ENCODE peak calls at places on chromosomes 3 and 15, in seven cellular contexts. Y is uterus, D is endothelial cell of umbilical vein, F is tibial nerve, W is adrenal gland, J is IMR-90, B is stomach. H is an unnamed sample. For H3K36me3, the result is how much of the 10 kb centered on the place peaks cover.

GRCh38 chr3:172595648-172596393 is 72.6 kb upstream of the TNFSF10 start:
- DNase-seq in B (peak), F (peak), W (no peak), D (peak), Y (no peak), J (peak), H (no peak)

GRCh38 chr15:78004919-78005634 is 72.4 kb downstream of the TBC1D2B start:
- DNase-seq in J (peak), W (peak), D (peak), F (peak), Y (peak), B (peak), H (peak)

GRCh38 chr3:112303811-112304325 is 9.9 kb upstream of the SLC9C1 start:
- DNase-seq in F (no peak), B (no peak), J (peak), D (peak), W (peak), Y (peak), H (peak)

GRCh38 chr3:192819001-192819569 is 91.7 kb upstream of the FGF12 start:
- DNase-seq in F (no peak), B (no peak), D (peak), W (peak), Y (no peak), J (peak), H (peak)

GRCh38 chr15:80545078-80545477 is 140.9 kb downstream of the ARNT2 start:
- DNase-seq in J (no peak), Y (no peak), D (no peak), F (no peak), B (no peak), W (no peak), H (peak)

GRCh38 chr3:185699927-185700326 is 113.8 kb downstream of the SENP2 start:
- DNase-seq in W (no peak), J (no peak), F (no peak), D (no peak), Y (no peak), B (no peak), H (no peak)

GRCh38 chr3:8482263-8482662 is 19.4 kb upstream of the LMCD1 start:
- DNase-seq in D (peak), W (no peak), Y (no peak), F (no peak), J (no peak), B (no peak), H (no peak)

GRCh38 chr15:68055224-68055705 is 1.1 kb downstream of the PIAS1 start:
- DNase-seq in B (no peak), W (peak), Y (no peak), F (peak), J (peak), D (peak), H (peak)

GRCh38 chr3:187017511-187018230 is 87.3 kb downstream of the ST6GAL1 start:
- DNase-seq in D (peak), J (no peak), Y (no peak), B (no peak), F (no peak), W (no peak), H (peak)

GRCh38 chr3:133112666-133113065 is 74.5 kb downstream of the TMEM108 start:
- DNase-seq in F (no peak), J (peak), Y (no peak), B (no peak), W (no peak), D (no peak), H (no peak)

GRCh38 chr3:27535809-27536392 is 51.7 kb upstream of the SLC4A7 start:
- DNase-seq in B (no peak), F (no peak), J (peak), W (no peak), Y (no peak), D (no peak), H (no peak)

GRCh38 chr3:111621535-111621934 is 26.4 kb upstream of the ZBED2 start:
- DNase-seq in F (no peak), B (no peak), J (no peak), W (no peak), D (peak), Y (no peak), H (peak)

GRCh38 chr3:7388026-7388425 is 527.1 kb downstream of the GRM7 start:
- DNase-seq in F (no peak), D (peak), W (no peak), B (no peak), J (no peak), Y (no peak), H (no peak)

GRCh38 chr3:175434591-175434990 is 575.5 kb downstream of the NAALADL2 start:
- DNase-seq in Y (no peak), D (no peak), B (no peak), J (peak), F (no peak), W (no peak), H (no peak)

GRCh38 chr15:70853270-70853854 is 595 bp downstream of the LARP6 start:
- DNase-seq in W (peak), F (peak), D (peak), J (peak), B (no peak), Y (peak), H (peak)

GRCh38 chr15:68983821-68984517 is 30.5 kb upstream of the NOX5 start:
- DNase-seq in F (no peak), W (no peak), J (peak), D (no peak), Y (no peak), B (no peak), H (peak)

GRCh38 chr3:8837172-8837571 is 67.8 kb upstream of the OXTR start:
- DNase-seq in J (peak), W (no peak), D (no peak), F (no peak), Y (no peak), B (no peak), H (no peak)

GRCh38 chr15:87609474-87609873 is 647.1 kb downstream of the NTRK3 start:
- DNase-seq in W (no peak), J (peak), D (peak), F (no peak), B (no peak), Y (no peak), H (no peak)

GRCh38 chr3:64385256-64385655 is 160.0 kb upstream of the PRICKLE2 start:
- DNase-seq in J (no peak), Y (no peak), W (no peak), F (no peak), B (no peak), D (no peak), H (no peak)

GRCh38 chr15:71043373-71043772 is 71.9 kb upstream of the THSD4 start:
- DNase-seq in J (peak), W (no peak), B (no peak), Y (peak), F (no peak), D (no peak), H (no peak)

GRCh38 chr3:150249776-150250175 is 158.3 kb upstream of the TSC22D2 start:
- DNase-seq in J (no peak), W (no peak), B (no peak), D (no peak), Y (no peak), F (no peak), H (no peak)

GRCh38 chr3:177051419-177051818 is 145.9 kb downstream of the TBL1XR1 start:
- DNase-seq in F (no peak), B (no peak), Y (no peak), D (peak), W (no peak), J (no peak), H (no peak)

GRCh38 chr3:170003881-170004356 is 33.9 kb upstream of the GPR160 start:
- DNase-seq in Y (no peak), D (peak), F (no peak), W (peak), J (no peak), B (no peak), H (no peak)

GRCh38 chr3:133561682-133562081 is 11.8 kb upstream of the CDV3 start:
- DNase-seq in Y (no peak), D (no peak), F (no peak), J (no peak), W (no peak), B (no peak), H (no peak)

GRCh38 chr3:192651854-192652510 is 75.4 kb downstream of the FGF12 start:
- DNase-seq in B (no peak), W (no peak), J (no peak), D (no peak), F (no peak), Y (no peak), H (no peak)

GRCh38 chr3:2485027-2485375 is 386.3 kb downstream of the CNTN4 start:
- DNase-seq in F (no peak), B (no peak), W (no peak), J (no peak), Y (no peak), D (no peak), H (no peak)

DNA sequence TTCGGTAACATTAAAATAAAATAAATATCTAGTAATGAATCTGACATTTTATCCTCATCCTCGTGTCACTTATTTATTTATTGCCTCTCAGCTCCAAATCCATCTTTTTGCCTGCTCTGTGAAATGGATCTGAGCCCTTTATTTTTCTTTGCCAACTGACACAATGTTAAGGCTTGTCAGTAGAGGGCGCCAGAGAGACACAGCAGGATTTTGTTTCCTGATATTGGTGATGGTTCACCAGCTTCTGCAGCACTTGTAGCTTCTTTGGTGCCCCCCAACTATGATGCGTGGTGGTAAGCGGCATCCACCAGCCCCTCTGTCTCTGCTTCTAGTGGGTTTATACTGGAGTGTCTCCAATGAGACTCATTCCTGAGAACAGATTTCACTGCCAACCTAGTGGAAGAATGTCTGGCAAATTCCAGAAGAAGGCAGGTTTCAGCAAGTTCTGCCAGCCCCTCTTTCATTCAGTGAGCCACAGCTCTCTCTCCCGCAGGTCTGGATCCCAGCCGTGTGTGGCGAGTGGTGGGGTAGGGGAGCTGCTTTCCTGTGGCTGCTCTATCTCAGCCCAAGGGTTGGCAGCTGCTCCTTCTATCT is 472.0 kb upstream of the FRG2C start:
- DNase-seq in D (peak), Y (no peak), J (peak), W (peak), B (peak), F (peak), H (peak)
- TF ChIP-seq POLR2A in D (no peak), Y (no peak), J (no peak), W (no peak), B (no peak), F (no peak), H (no peak)

GRCh38 chr15:22903961-22904534 is 65.6 kb downstream of the NIPA2 start:
- DNase-seq in J (no peak), Y (no peak), F (no peak), W (no peak), D (no peak), B (peak), H (no peak)
- H3K36me3 ChIP-seq in J (half or more), Y (under half), F (under half), W (half or more), D (under half), B (half or more), H (half or more)

DNA sequence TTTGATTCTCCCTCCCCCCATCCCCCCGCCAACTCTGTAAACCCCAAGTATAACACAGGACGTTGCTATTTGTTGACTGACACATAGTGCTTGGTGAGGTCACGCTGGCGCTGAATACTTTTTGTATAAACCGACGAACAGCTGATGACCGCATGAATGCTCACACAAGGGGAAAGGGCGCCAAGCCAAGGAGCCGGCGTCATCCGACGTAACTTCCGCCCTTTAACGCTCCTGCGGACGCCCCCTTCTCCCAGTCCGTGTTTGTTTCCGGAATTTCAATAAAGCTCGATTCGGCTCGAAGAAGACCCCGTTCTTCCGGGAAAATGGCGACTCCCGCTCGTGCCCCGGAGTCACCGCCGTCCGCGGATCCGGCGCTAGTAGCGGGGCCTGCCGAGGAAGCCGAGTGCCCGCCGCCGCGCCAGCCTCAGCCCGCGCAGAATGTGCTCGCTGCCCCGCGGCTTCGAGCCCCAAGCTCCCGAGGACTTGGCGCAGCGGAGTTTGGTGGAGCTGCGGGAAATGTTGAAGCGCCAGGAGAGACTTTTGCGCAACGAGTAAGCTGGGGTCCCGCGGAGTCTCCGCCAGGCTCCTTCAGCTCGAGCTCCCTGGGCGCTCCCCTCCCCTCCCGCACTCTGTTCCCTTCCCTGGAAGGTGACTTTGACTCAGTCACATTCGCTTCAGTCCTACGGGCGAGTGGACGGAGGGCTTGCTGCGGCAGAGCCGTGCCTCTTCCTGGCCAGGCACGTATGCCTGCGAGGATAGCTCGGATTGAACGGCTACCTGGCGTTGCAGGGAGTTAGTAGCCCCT is at the start of gene POLR2M:
- DNase-seq in D (peak), Y (peak), F (peak), W (peak), J (peak), B (peak), H (peak)
- TF ChIP-seq POLR2A in D (peak), Y (peak), F (peak), W (peak), J (peak), B (peak), H (peak)

GRCh38 chr3:16385151-16385550 is 120.1 kb downstream of the OXNAD1 start:
- DNase-seq in Y (no peak), D (no peak), J (peak), B (no peak), F (no peak), W (no peak), H (no peak)

GRCh38 chr3:16390581-16390980 is 122.9 kb downstream of the RFTN1 start:
- DNase-seq in B (no peak), J (no peak), F (no peak), Y (no peak), D (no peak), W (no peak), H (no peak)

GRCh38 chr3:16386536-16386935 is 121.5 kb downstream of the OXNAD1 start:
- DNase-seq in F (no peak), W (no peak), Y (no peak), D (no peak), B (no peak), J (no peak), H (no peak)

GRCh38 chr3:16391936-16392536 is 121.5 kb downstream of the RFTN1 start:
- DNase-seq in J (no peak), Y (peak), F (no peak), B (no peak), D (no peak), W (no peak), H (no peak)

GRCh38 chr3:16388850-16389411 is 123.9 kb downstream of the OXNAD1 start:
- DNase-seq in J (peak), W (no peak), Y (no peak), D (no peak), F (no peak), B (no peak), H (no peak)
- H3K36me3 ChIP-seq in J (under half), W (under half), Y (under half), D (under half), F (under half), B (under half), H (under half)

GRCh38 chr3:194673761-194674160 is 1.8 kb upstream of the LSG1 start:
- DNase-seq in B (no peak), D (no peak), W (no peak), Y (no peak), J (no peak), F (no peak), H (no peak)

GRCh38 chr3:194675081-194675640 is 3.2 kb upstream of the LSG1 start:
- DNase-seq in B (no peak), D (no peak), Y (no peak), W (no peak), J (no peak), F (no peak), H (no peak)

GRCh38 chr3:194671511-194671899 is 486 bp downstream of the LSG1 start:
- DNase-seq in B (no peak), Y (no peak), J (peak), W (no peak), F (no peak), D (peak), H (no peak)

GRCh38 chr3:194672876-194673275 is 885 bp upstream of the LSG1 start:
- DNase-seq in J (no peak), B (no peak), F (no peak), Y (no peak), D (no peak), W (no peak), H (no peak)

GRCh38 chr3:194671900-194672808 is at the start of gene LSG1:
- DNase-seq in J (peak), W (peak), D (peak), F (peak), Y (peak), B (peak), H (peak)
- TF ChIP-seq POLR2A in J (peak), W (peak), D (peak), F (no peak), Y (no peak), B (no peak), H (peak)

GRCh38 chr3:100348727-100349126 is 14.2 kb downstream of the NIT2 start:
- DNase-seq in Y (no peak), J (no peak), F (no peak), W (no peak), D (no peak), B (no peak), H (no peak)
- H3K36me3 ChIP-seq in Y (under half), J (under half), F (under half), W (under half), D (under half), B (half or more), H (under half)

GRCh38 chr15:86522721-86523120 is 443.1 kb downstream of the AGBL1 start:
- DNase-seq in J (no peak), D (no peak), F (no peak), B (no peak), Y (no peak), W (no peak), H (no peak)
- TF ChIP-seq POLR2A in J (no peak), D (no peak), F (no peak), B (no peak), Y (no peak), W (no peak), H (no peak)

GRCh38 chr3:58105196-58105595 is 97.0 kb downstream of the FLNB start:
- DNase-seq in W (no peak), F (no peak), Y (no peak), B (no peak), D (no peak), J (no peak), H (no peak)
- H3K36me3 ChIP-seq in W (under half), F (under half), Y (under half), B (half or more), D (half or more), J (half or more), H (under half)

GRCh38 chr3:33273628-33274027 is 3.6 kb upstream of the FBXL2 start:
- DNase-seq in Y (no peak), W (no peak), D (no peak), F (no peak), J (no peak), B (no peak), H (no peak)

GRCh38 chr3:33278106-33278672 is 947 bp downstream of the FBXL2 start:
- DNase-seq in Y (no peak), D (peak), B (no peak), J (no peak), W (no peak), F (no peak), H (peak)

GRCh38 chr3:33277193-33277882 is at the start of gene FBXL2:
- DNase-seq in W (peak), B (peak), J (peak), D (peak), Y (peak), F (peak), H (peak)
- TF ChIP-seq POLR2A in W (peak), B (no peak), J (no peak), D (peak), Y (no peak), F (no peak), H (peak)

DNA sequence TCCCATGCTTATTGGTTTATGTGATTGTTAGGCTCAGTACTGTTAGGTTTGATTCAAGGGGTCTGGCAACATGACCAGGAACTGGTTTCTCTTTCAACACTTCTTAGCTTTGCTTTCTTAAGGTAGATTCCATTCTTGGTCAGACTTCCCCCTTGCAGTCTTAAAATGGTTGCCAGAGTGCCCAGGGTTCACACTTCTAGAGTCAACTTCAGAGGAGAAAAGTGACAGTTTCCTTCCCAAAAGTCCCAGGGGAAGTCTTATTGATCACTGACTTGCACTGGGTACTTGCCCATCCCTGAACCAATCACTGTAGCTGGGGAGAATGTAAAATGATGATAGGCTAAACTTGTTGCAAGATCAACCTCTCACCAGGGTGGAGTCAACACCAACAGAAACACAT is 14.1 kb downstream of the MGLL start:
- DNase-seq in D (no peak), F (no peak), W (no peak), B (no peak), Y (no peak), J (no peak), H (no peak)
- H3K36me3 ChIP-seq in D (under half), F (under half), W (under half), B (under half), Y (under half), J (under half), H (under half)